ENCODE peak calls at places on chromosomes 13 and 19, in six cellular contexts. X is cardiac muscle cell, A is lower lobe of right lung, L is colonic mucosa, R is AG04450, Y is psoas muscle. W is an unnamed sample.
A peak's percentile ranks its signal among the peaks of the same experiment; 100 is the strongest.

GRCh38 chr13:113978741-113979481 is 5.0 kb upstream of the C13orf46 start:
- DNase-seq in X (no peak), A (peak; percentile 39), L (no peak), R (no peak), Y (peak; percentile 43), W (no peak)

GRCh38 chr19:33902802-33903488 is 106.3 kb downstream of the KCTD15 start:
- DNase-seq in X (no peak), A (no peak), L (peak; percentile 35), R (no peak), Y (no peak), W (no peak)

GRCh38 chr13:45501175-45501526 is 36.4 kb downstream of the COG3 start:
- DNase-seq in X (no peak), A (no peak), L (no peak), R (no peak), Y (no peak), W (no peak)

GRCh38 chr13:113060557-113061270 is 44.9 kb upstream of the F7 start:
- DNase-seq in X (no peak), A (peak; percentile 39), L (no peak), R (no peak), Y (peak; percentile 27), W (no peak)

GRCh38 chr13:33258437-33259193 is 26.9 kb downstream of the STARD13 start:
- DNase-seq in X (peak; percentile 83), A (no peak), L (no peak), R (no peak), Y (no peak), W (no peak)

GRCh38 chr13:75902166-75903104 is 266.3 kb downstream of the LMO7 start:
- DNase-seq in X (no peak), A (no peak), L (no peak), R (no peak), Y (no peak), W (no peak)

GRCh38 chr13:80141114-80141849 is 199.6 kb downstream of the SPRY2 start:
- DNase-seq in X (peak; percentile 96), A (no peak), L (no peak), R (peak; percentile 44), Y (no peak), W (no peak)

GRCh38 chr13:73598021-73598712 is 536.0 kb downstream of the KLF12 start:
- DNase-seq in X (peak; percentile 22), A (no peak), L (no peak), R (peak; percentile 32), Y (no peak), W (no peak)

GRCh38 chr13:99640260-99640659 is 139.0 kb downstream of the TM9SF2 start:
- DNase-seq in X (no peak), A (no peak), L (no peak), R (no peak), Y (no peak), W (no peak)

GRCh38 chr19:28307460-28307859 is 905.5 kb downstream of the UQCRFS1 start:
- DNase-seq in X (peak; percentile 63), A (no peak), L (no peak), R (no peak), Y (no peak), W (no peak)

GRCh38 chr19:23145617-23146415 is 29.0 kb downstream of the ZNF730 start:
- DNase-seq in X (no peak), A (no peak), L (no peak), R (no peak), Y (no peak), W (no peak)

GRCh38 chr13:25372275-25373081 is 704 bp downstream of the ATP8A2 start:
- DNase-seq in X (no peak), A (no peak), L (no peak), R (no peak), Y (no peak), W (no peak)

GRCh38 chr13:38602261-38602660 is 84.6 kb upstream of the FREM2 start:
- DNase-seq in X (peak; percentile 15), A (no peak), L (no peak), R (no peak), Y (no peak), W (no peak)

GRCh38 chr13:99063952-99064351 is 86.1 kb upstream of the DOCK9 start:
- DNase-seq in X (no peak), A (no peak), L (no peak), R (no peak), Y (no peak), W (no peak)

GRCh38 chr19:38135150-38135998 is 88.6 kb downstream of the DPF1 start:
- DNase-seq in X (no peak), A (no peak), L (no peak), R (no peak), Y (peak; percentile 64), W (no peak)

GRCh38 chr13:109425821-109426689 is 360.3 kb downstream of the IRS2 start:
- DNase-seq in X (no peak), A (no peak), L (no peak), R (no peak), Y (no peak), W (no peak)

GRCh38 chr19:16702123-16702522 is 17.5 kb upstream of the NWD1 start:
- DNase-seq in X (peak; percentile 49), A (no peak), L (no peak), R (peak; percentile 13), Y (peak; percentile 57), W (no peak)

GRCh38 chr19:48543121-48543710 is 8.8 kb upstream of the SULT2B1 start:
- DNase-seq in X (peak; percentile 54), A (peak; percentile 62), L (peak; percentile 70), R (no peak), Y (peak; percentile 67), W (no peak)

GRCh38 chr19:17946965-17947784 is 14.4 kb downstream of the CCDC124 start:
- DNase-seq in X (no peak), A (no peak), L (no peak), R (no peak), Y (no peak), W (no peak)

GRCh38 chr13:48110132-48110868 is 15.4 kb upstream of the MED4 start:
- DNase-seq in X (peak; percentile 52), A (no peak), L (no peak), R (no peak), Y (no peak), W (no peak)

GRCh38 chr19:46426506-46427162 is 2.1 kb downstream of the PNMA8C start:
- DNase-seq in X (peak; percentile 89), A (peak; percentile 76), L (peak; percentile 54), R (peak; percentile 61), Y (peak; percentile 85), W (peak; percentile 53)

GRCh38 chr13:72113070-72113469 is 246.1 kb upstream of the DACH1 start:
- DNase-seq in X (no peak), A (no peak), L (no peak), R (no peak), Y (no peak), W (no peak)

GRCh38 chr13:29472317-29472961 is 123.0 kb downstream of the SLC7A1 start:
- DNase-seq in X (peak; percentile 69), A (no peak), L (peak; percentile 46), R (no peak), Y (no peak), W (peak; percentile 32)

GRCh38 chr13:53200498-53201453 is 172.2 kb downstream of the OLFM4 start:
- DNase-seq in X (peak; percentile 58), A (peak; percentile 61), L (peak; percentile 49), R (no peak), Y (peak; percentile 70), W (no peak)

GRCh38 chr13:41742917-41743552 is 217.9 kb downstream of the VWA8 start:
- DNase-seq in X (no peak), A (no peak), L (no peak), R (no peak), Y (no peak), W (no peak)

GRCh38 chr19:33577947-33578346 is 43.8 kb upstream of the CHST8 start:
- DNase-seq in X (no peak), A (no peak), L (no peak), R (no peak), Y (no peak), W (no peak)

GRCh38 chr13:79671420-79671819 is 190.5 kb downstream of the NDFIP2 start:
- DNase-seq in X (no peak), A (no peak), L (no peak), R (no peak), Y (no peak), W (no peak)

GRCh38 chr13:20392530-20392929 is 133.1 kb downstream of the CRYL1 start:
- DNase-seq in X (no peak), A (no peak), L (no peak), R (no peak), Y (no peak), W (no peak)

GRCh38 chr19:11418518-11419506 is at the start of gene RGL3:
- DNase-seq in X (no peak), A (peak; percentile 67), L (peak; percentile 50), R (no peak), Y (peak; percentile 69), W (no peak)

GRCh38 chr13:73223372-73223781 is 164.6 kb downstream of the KLF5 start:
- DNase-seq in X (no peak), A (no peak), L (no peak), R (no peak), Y (no peak), W (no peak)

GRCh38 chr13:75704194-75704941 is 68.2 kb downstream of the LMO7 start:
- DNase-seq in X (peak; percentile 41), A (no peak), L (no peak), R (peak; percentile 48), Y (no peak), W (no peak)

DNA sequence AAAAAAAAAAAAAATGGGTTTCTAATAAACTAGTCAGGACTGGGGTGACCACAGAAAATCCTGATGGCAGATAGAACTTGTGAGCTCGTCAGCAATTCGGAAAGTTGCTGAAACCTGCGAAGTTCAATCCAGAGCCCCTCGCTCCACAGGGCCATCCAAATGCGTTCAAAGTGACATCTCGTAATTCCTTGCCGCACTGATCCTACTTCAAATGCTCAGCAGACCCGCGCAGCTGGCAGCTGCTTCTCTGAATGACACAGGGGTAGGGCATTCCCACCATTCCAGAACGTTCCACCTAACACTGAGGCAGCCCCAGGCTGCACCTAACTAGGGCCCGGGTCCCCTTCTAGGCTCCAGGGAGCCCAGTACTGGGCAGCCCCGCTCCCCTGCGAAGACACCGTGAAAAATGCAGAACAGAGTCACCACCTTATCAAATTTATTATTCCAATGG is 4.8 kb upstream of the DAPK3 start:
- DNase-seq in X (no peak), A (no peak), L (no peak), R (no peak), Y (no peak), W (no peak)
- TF ChIP-seq CTCF in X (no peak), A (no peak), L (no peak), R (no peak), Y (no peak), W (no peak)

DNA sequence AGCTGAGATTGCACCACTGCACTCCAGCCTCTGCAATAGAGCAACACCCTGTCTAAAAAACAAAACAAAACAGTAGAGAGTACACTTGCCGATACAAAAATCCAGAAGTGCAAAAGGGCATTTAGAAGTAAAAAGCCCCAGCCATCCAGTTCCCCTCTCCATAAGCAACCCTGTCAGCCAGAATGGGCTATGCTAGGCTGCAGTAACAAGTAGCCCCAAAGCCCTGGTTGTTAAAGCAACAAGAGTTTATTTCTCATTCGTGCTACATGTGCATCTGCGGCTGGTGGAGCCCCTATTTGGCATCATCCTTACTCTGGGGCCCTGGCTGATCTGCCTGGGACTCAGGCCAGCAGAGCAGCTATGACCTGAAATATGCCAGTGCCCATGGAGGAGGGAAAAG is 16.9 kb upstream of the UBE2S start:
- DNase-seq in X (no peak), A (no peak), L (no peak), R (no peak), Y (peak; percentile 12), W (no peak)
- H3K9me3 ChIP-seq in X (no peaks in the 10 kb centered on the region), A (no peaks in the 10 kb centered on the region), L (no peaks in the 10 kb centered on the region), R (peaks cover 4% of the 10 kb centered on the region), Y (no peaks in the 10 kb centered on the region), W (no peaks in the 10 kb centered on the region)

GRCh38 chr19:19663292-19664120 is at the start of gene ATP13A1:
- DNase-seq in X (peak; percentile 99), A (peak; percentile 99), L (peak; percentile 95), R (peak; percentile 94), Y (peak; percentile 99), W (peak; percentile 91)
- TF ChIP-seq CTCF in X (no peak), A (no peak), L (no peak), R (no peak), Y (peak; percentile 23), W (peak; percentile 34)

GRCh38 chr19:8884416-8884815 is 52.2 kb downstream of the MBD3L1 start:
- DNase-seq in X (no peak), A (no peak), L (no peak), R (no peak), Y (no peak), W (no peak)
- H3K9me3 ChIP-seq in X (peaks cover 2% of the 10 kb centered on the region), A (no peaks in the 10 kb centered on the region), L (no peaks in the 10 kb centered on the region), R (peaks cover 55% of the 10 kb centered on the region), Y (no peaks in the 10 kb centered on the region), W (no peaks in the 10 kb centered on the region)